ENCODE peak calls at places on chromosome 19, in ten cellular contexts. One of them, this sample, is unnamed.

GRCh38 chr19:18416778-18417249 is 2.4 kb upstream of the SSBP4 start:
- DNase-seq in cardiac fibroblast: peak; percentile 92
- DNase-seq in endothelial cell: peak; percentile 90
- DNase-seq in frontal cortex: peak; percentile 72
- DNase-seq in cardiac muscle cell: peak; percentile 96
- DNase-seq in central memory CD8-positive, alpha-beta T cell: peak; percentile 65
- DNase-seq in mesenchymal stem cell: peak; percentile 97
- DNase-seq in hippocampal formation: peak; percentile 66
- DNase-seq in stromal cell of bone marrow: peak; percentile 83
- DNase-seq in GM04503: no peak
- DNase-seq in this sample: peak; percentile 90

GRCh38 chr19:58581227-58582141 is 8.3 kb upstream of the MZF1 start:
- DNase-seq in cardiac fibroblast: peak; percentile 94
- DNase-seq in endothelial cell: peak; percentile 89
- DNase-seq in frontal cortex: peak; percentile 68
- DNase-seq in cardiac muscle cell: peak; percentile 90
- DNase-seq in central memory CD8-positive, alpha-beta T cell: peak; percentile 90
- DNase-seq in mesenchymal stem cell: peak; percentile 93
- DNase-seq in hippocampal formation: no peak
- DNase-seq in stromal cell of bone marrow: peak; percentile 83
- DNase-seq in GM04503: peak; percentile 49
- DNase-seq in this sample: peak; percentile 96

GRCh38 chr19:55156202-55157063 is 1.1 kb downstream of the TNNI3 start:
- DNase-seq in cardiac fibroblast: no peak
- DNase-seq in endothelial cell: peak; percentile 33
- DNase-seq in frontal cortex: peak; percentile 35
- DNase-seq in cardiac muscle cell: peak; percentile 43
- DNase-seq in central memory CD8-positive, alpha-beta T cell: no peak
- DNase-seq in mesenchymal stem cell: peak; percentile 39
- DNase-seq in hippocampal formation: no peak
- DNase-seq in stromal cell of bone marrow: no peak
- DNase-seq in GM04503: no peak
- DNase-seq in this sample: no peak

GRCh38 chr19:47155141-47155540 is 24.5 kb downstream of the SAE1 start:
- DNase-seq in cardiac fibroblast: no peak
- DNase-seq in endothelial cell: no peak
- DNase-seq in frontal cortex: no peak
- DNase-seq in cardiac muscle cell: peak; percentile 53
- DNase-seq in central memory CD8-positive, alpha-beta T cell: no peak
- DNase-seq in mesenchymal stem cell: no peak
- DNase-seq in hippocampal formation: no peak
- DNase-seq in stromal cell of bone marrow: no peak
- DNase-seq in GM04503: no peak
- DNase-seq in this sample: peak; percentile 37

GRCh38 chr19:21568816-21569496 is 63.6 kb downstream of the ZNF429 start:
- DNase-seq in cardiac fibroblast: peak; percentile 95
- DNase-seq in endothelial cell: no peak
- DNase-seq in frontal cortex: peak; percentile 51
- DNase-seq in cardiac muscle cell: peak; percentile 96
- DNase-seq in central memory CD8-positive, alpha-beta T cell: peak; percentile 94
- DNase-seq in mesenchymal stem cell: no peak
- DNase-seq in hippocampal formation: peak; percentile 81
- DNase-seq in stromal cell of bone marrow: peak; percentile 80
- DNase-seq in GM04503: peak; percentile 65
- DNase-seq in this sample: peak; percentile 94

GRCh38 chr19:48982280-48982679 is 10.8 kb downstream of the GYS1 start:
- DNase-seq in cardiac fibroblast: no peak
- DNase-seq in endothelial cell: no peak
- DNase-seq in frontal cortex: no peak
- DNase-seq in cardiac muscle cell: no peak
- DNase-seq in central memory CD8-positive, alpha-beta T cell: no peak
- DNase-seq in mesenchymal stem cell: no peak
- DNase-seq in hippocampal formation: no peak
- DNase-seq in stromal cell of bone marrow: no peak
- DNase-seq in GM04503: no peak
- DNase-seq in this sample: no peak

GRCh38 chr19:20279516-20279915 is 112.5 kb downstream of the ZNF486 start:
- DNase-seq in cardiac fibroblast: no peak
- DNase-seq in endothelial cell: no peak
- DNase-seq in frontal cortex: no peak
- DNase-seq in cardiac muscle cell: no peak
- DNase-seq in central memory CD8-positive, alpha-beta T cell: no peak
- DNase-seq in mesenchymal stem cell: no peak
- DNase-seq in hippocampal formation: peak; percentile 54
- DNase-seq in stromal cell of bone marrow: no peak
- DNase-seq in GM04503: no peak
- DNase-seq in this sample: no peak

GRCh38 chr19:48830965-48831364 is 5.3 kb downstream of the HSD17B14 start:
- DNase-seq in cardiac fibroblast: no peak
- DNase-seq in endothelial cell: no peak
- DNase-seq in frontal cortex: no peak
- DNase-seq in cardiac muscle cell: no peak
- DNase-seq in central memory CD8-positive, alpha-beta T cell: no peak
- DNase-seq in mesenchymal stem cell: no peak
- DNase-seq in hippocampal formation: no peak
- DNase-seq in stromal cell of bone marrow: no peak
- DNase-seq in GM04503: no peak
- DNase-seq in this sample: no peak

GRCh38 chr19:18500376-18500775 is 21.5 kb downstream of the ELL start:
- DNase-seq in cardiac fibroblast: no peak
- DNase-seq in endothelial cell: no peak
- DNase-seq in frontal cortex: no peak
- DNase-seq in cardiac muscle cell: no peak
- DNase-seq in central memory CD8-positive, alpha-beta T cell: no peak
- DNase-seq in mesenchymal stem cell: no peak
- DNase-seq in hippocampal formation: no peak
- DNase-seq in stromal cell of bone marrow: no peak
- DNase-seq in GM04503: no peak
- DNase-seq in this sample: no peak

GRCh38 chr19:18057557-18057956 is 29.2 kb downstream of the IL12RB1 start:
- DNase-seq in cardiac fibroblast: peak; percentile 21
- DNase-seq in endothelial cell: no peak
- DNase-seq in frontal cortex: peak; percentile 55
- DNase-seq in cardiac muscle cell: peak; percentile 49
- DNase-seq in central memory CD8-positive, alpha-beta T cell: no peak
- DNase-seq in mesenchymal stem cell: peak; percentile 24
- DNase-seq in hippocampal formation: peak; percentile 69
- DNase-seq in stromal cell of bone marrow: no peak
- DNase-seq in GM04503: no peak
- DNase-seq in this sample: peak; percentile 14

GRCh38 chr19:55173717-55174409 is 6.2 kb downstream of the SYT5 start:
- DNase-seq in cardiac fibroblast: peak; percentile 53
- DNase-seq in endothelial cell: peak; percentile 54
- DNase-seq in frontal cortex: peak; percentile 66
- DNase-seq in cardiac muscle cell: peak; percentile 83
- DNase-seq in central memory CD8-positive, alpha-beta T cell: no peak
- DNase-seq in mesenchymal stem cell: peak; percentile 58
- DNase-seq in hippocampal formation: no peak
- DNase-seq in stromal cell of bone marrow: peak; percentile 71
- DNase-seq in GM04503: no peak
- DNase-seq in this sample: peak; percentile 55

GRCh38 chr19:49111218-49111998 is 2.8 kb upstream of the LIN7B start:
- DNase-seq in cardiac fibroblast: no peak
- DNase-seq in endothelial cell: no peak
- DNase-seq in frontal cortex: no peak
- DNase-seq in cardiac muscle cell: no peak
- DNase-seq in central memory CD8-positive, alpha-beta T cell: no peak
- DNase-seq in mesenchymal stem cell: no peak
- DNase-seq in hippocampal formation: no peak
- DNase-seq in stromal cell of bone marrow: no peak
- DNase-seq in GM04503: no peak
- DNase-seq in this sample: no peak

GRCh38 chr19:19661141-19661674 is 2.3 kb downstream of the ATP13A1 start:
- DNase-seq in cardiac fibroblast: no peak
- DNase-seq in endothelial cell: no peak
- DNase-seq in frontal cortex: no peak
- DNase-seq in cardiac muscle cell: no peak
- DNase-seq in central memory CD8-positive, alpha-beta T cell: no peak
- DNase-seq in mesenchymal stem cell: no peak
- DNase-seq in hippocampal formation: no peak
- DNase-seq in stromal cell of bone marrow: no peak
- DNase-seq in GM04503: no peak
- DNase-seq in this sample: no peak

GRCh38 chr19:16075430-16076153 is 703 bp upstream of the TPM4 start:
- DNase-seq in cardiac fibroblast: peak; percentile 53
- DNase-seq in endothelial cell: no peak
- DNase-seq in frontal cortex: no peak
- DNase-seq in cardiac muscle cell: peak; percentile 60
- DNase-seq in central memory CD8-positive, alpha-beta T cell: no peak
- DNase-seq in mesenchymal stem cell: no peak
- DNase-seq in hippocampal formation: no peak
- DNase-seq in stromal cell of bone marrow: no peak
- DNase-seq in GM04503: no peak
- DNase-seq in this sample: peak; percentile 57

GRCh38 chr19:2255112-2255845 is 938 bp downstream of the JSRP1 start:
- DNase-seq in cardiac fibroblast: no peak
- DNase-seq in endothelial cell: no peak
- DNase-seq in frontal cortex: no peak
- DNase-seq in cardiac muscle cell: no peak
- DNase-seq in central memory CD8-positive, alpha-beta T cell: no peak
- DNase-seq in mesenchymal stem cell: no peak
- DNase-seq in hippocampal formation: no peak
- DNase-seq in stromal cell of bone marrow: no peak
- DNase-seq in GM04503: no peak
- DNase-seq in this sample: no peak

GRCh38 chr19:15733895-15734294 is 3.9 kb upstream of the OR10H3 start:
- DNase-seq in cardiac fibroblast: no peak
- DNase-seq in endothelial cell: no peak
- DNase-seq in frontal cortex: no peak
- DNase-seq in cardiac muscle cell: no peak
- DNase-seq in central memory CD8-positive, alpha-beta T cell: no peak
- DNase-seq in mesenchymal stem cell: no peak
- DNase-seq in hippocampal formation: no peak
- DNase-seq in stromal cell of bone marrow: no peak
- DNase-seq in GM04503: no peak
- DNase-seq in this sample: no peak

GRCh38 chr19:46520616-46521015 is 24.9 kb upstream of the PNMA8B start:
- DNase-seq in cardiac fibroblast: no peak
- DNase-seq in endothelial cell: no peak
- DNase-seq in frontal cortex: no peak
- DNase-seq in cardiac muscle cell: no peak
- DNase-seq in central memory CD8-positive, alpha-beta T cell: no peak
- DNase-seq in mesenchymal stem cell: no peak
- DNase-seq in hippocampal formation: no peak
- DNase-seq in stromal cell of bone marrow: no peak
- DNase-seq in GM04503: no peak
- DNase-seq in this sample: no peak

GRCh38 chr19:1081301-1082164 is 13.6 kb downstream of the POLR2E start:
- DNase-seq in cardiac fibroblast: no peak
- DNase-seq in endothelial cell: no peak
- DNase-seq in frontal cortex: no peak
- DNase-seq in cardiac muscle cell: no peak
- DNase-seq in central memory CD8-positive, alpha-beta T cell: no peak
- DNase-seq in mesenchymal stem cell: no peak
- DNase-seq in hippocampal formation: no peak
- DNase-seq in stromal cell of bone marrow: no peak
- DNase-seq in GM04503: no peak
- DNase-seq in this sample: no peak

GRCh38 chr19:21947775-21948174 is 63.0 kb downstream of the ZNF208 start:
- DNase-seq in cardiac fibroblast: peak; percentile 11
- DNase-seq in endothelial cell: no peak
- DNase-seq in frontal cortex: no peak
- DNase-seq in cardiac muscle cell: peak; percentile 2
- DNase-seq in central memory CD8-positive, alpha-beta T cell: no peak
- DNase-seq in mesenchymal stem cell: no peak
- DNase-seq in hippocampal formation: no peak
- DNase-seq in stromal cell of bone marrow: no peak
- DNase-seq in GM04503: no peak
- DNase-seq in this sample: peak; percentile 11

GRCh38 chr19:530133-531008 is 1.2 kb upstream of the CDC34 start:
- DNase-seq in cardiac fibroblast: no peak
- DNase-seq in endothelial cell: no peak
- DNase-seq in frontal cortex: no peak
- DNase-seq in cardiac muscle cell: no peak
- DNase-seq in central memory CD8-positive, alpha-beta T cell: no peak
- DNase-seq in mesenchymal stem cell: no peak
- DNase-seq in hippocampal formation: no peak
- DNase-seq in stromal cell of bone marrow: no peak
- DNase-seq in GM04503: no peak
- DNase-seq in this sample: no peak

GRCh38 chr19:10454267-10454666 is 33.9 kb downstream of the PDE4A start:
- DNase-seq in cardiac fibroblast: peak; percentile 18
- DNase-seq in endothelial cell: no peak
- DNase-seq in frontal cortex: peak; percentile 59
- DNase-seq in cardiac muscle cell: peak; percentile 20
- DNase-seq in central memory CD8-positive, alpha-beta T cell: no peak
- DNase-seq in mesenchymal stem cell: peak; percentile 40
- DNase-seq in hippocampal formation: peak; percentile 15
- DNase-seq in stromal cell of bone marrow: no peak
- DNase-seq in GM04503: no peak
- DNase-seq in this sample: no peak

GRCh38 chr19:40599331-40600085 is 1.7 kb upstream of the LTBP4 start:
- DNase-seq in cardiac fibroblast: no peak
- DNase-seq in endothelial cell: no peak
- DNase-seq in frontal cortex: peak; percentile 14
- DNase-seq in cardiac muscle cell: no peak
- DNase-seq in central memory CD8-positive, alpha-beta T cell: no peak
- DNase-seq in mesenchymal stem cell: no peak
- DNase-seq in hippocampal formation: no peak
- DNase-seq in stromal cell of bone marrow: no peak
- DNase-seq in GM04503: no peak
- DNase-seq in this sample: no peak

GRCh38 chr19:48963371-48964204 is 1.5 kb upstream of the FTL start:
- DNase-seq in cardiac fibroblast: peak; percentile 78
- DNase-seq in endothelial cell: peak; percentile 68
- DNase-seq in frontal cortex: peak; percentile 83
- DNase-seq in cardiac muscle cell: peak; percentile 76
- DNase-seq in central memory CD8-positive, alpha-beta T cell: no peak
- DNase-seq in mesenchymal stem cell: peak; percentile 86
- DNase-seq in hippocampal formation: peak; percentile 53
- DNase-seq in stromal cell of bone marrow: no peak
- DNase-seq in GM04503: no peak
- DNase-seq in this sample: peak; percentile 77

GRCh38 chr19:6056801-6057650 is 53.3 kb downstream of the RFX2 start:
- DNase-seq in cardiac fibroblast: peak; percentile 97
- DNase-seq in endothelial cell: peak; percentile 30
- DNase-seq in frontal cortex: no peak
- DNase-seq in cardiac muscle cell: peak; percentile 95
- DNase-seq in central memory CD8-positive, alpha-beta T cell: no peak
- DNase-seq in mesenchymal stem cell: peak; percentile 98
- DNase-seq in hippocampal formation: peak; percentile 46
- DNase-seq in stromal cell of bone marrow: peak; percentile 92
- DNase-seq in GM04503: peak; percentile 99
- DNase-seq in this sample: peak; percentile 87

GRCh38 chr19:18879579-18880373 is 16.2 kb downstream of the CERS1 start:
- DNase-seq in cardiac fibroblast: peak; percentile 24
- DNase-seq in endothelial cell: no peak
- DNase-seq in frontal cortex: no peak
- DNase-seq in cardiac muscle cell: no peak
- DNase-seq in central memory CD8-positive, alpha-beta T cell: no peak
- DNase-seq in mesenchymal stem cell: no peak
- DNase-seq in hippocampal formation: no peak
- DNase-seq in stromal cell of bone marrow: no peak
- DNase-seq in GM04503: no peak
- DNase-seq in this sample: no peak

GRCh38 chr19:38385804-38386257 is 2.0 kb downstream of the GGN start:
- DNase-seq in cardiac fibroblast: no peak
- DNase-seq in endothelial cell: peak; percentile 14
- DNase-seq in frontal cortex: no peak
- DNase-seq in cardiac muscle cell: no peak
- DNase-seq in central memory CD8-positive, alpha-beta T cell: no peak
- DNase-seq in mesenchymal stem cell: no peak
- DNase-seq in hippocampal formation: no peak
- DNase-seq in stromal cell of bone marrow: no peak
- DNase-seq in GM04503: no peak
- DNase-seq in this sample: no peak

GRCh38 chr19:38184815-38185214 is 39.2 kb downstream of the DPF1 start:
- DNase-seq in cardiac fibroblast: no peak
- DNase-seq in endothelial cell: no peak
- DNase-seq in frontal cortex: no peak
- DNase-seq in cardiac muscle cell: no peak
- DNase-seq in central memory CD8-positive, alpha-beta T cell: no peak
- DNase-seq in mesenchymal stem cell: no peak
- DNase-seq in hippocampal formation: no peak
- DNase-seq in stromal cell of bone marrow: no peak
- DNase-seq in GM04503: no peak
- DNase-seq in this sample: no peak

GRCh38 chr19:43668406-43669158 is 1.4 kb downstream of the PLAUR start:
- DNase-seq in cardiac fibroblast: peak; percentile 100
- DNase-seq in endothelial cell: peak; percentile 98
- DNase-seq in frontal cortex: peak; percentile 87
- DNase-seq in cardiac muscle cell: peak; percentile 100
- DNase-seq in central memory CD8-positive, alpha-beta T cell: peak; percentile 91
- DNase-seq in mesenchymal stem cell: peak; percentile 100
- DNase-seq in hippocampal formation: peak; percentile 99
- DNase-seq in stromal cell of bone marrow: peak; percentile 99
- DNase-seq in GM04503: peak; percentile 97
- DNase-seq in this sample: peak; percentile 100